ENCODE peak calls at places on chromosome 5, in four cellular contexts. J, Y, M and F are unnamed samples. For H3K4me1 and H3K9me3, the result is how much of the 10 kb centered on the place peaks cover.

GRCh38 chr5:142339781-142340180 is 15.0 kb upstream of the SPRY4 start:
- DNase-seq in Y (no peak), J (no peak), M (no peak), F (no peak)

GRCh38 chr5:154652746-154653417 is 102.3 kb upstream of the LARP1 start:
- DNase-seq in J (no peak), Y (no peak), M (no peak), F (no peak)

GRCh38 chr5:107436276-107436675 is 234.5 kb downstream of the EFNA5 start:
- DNase-seq in J (no peak), M (no peak), Y (no peak), F (no peak)

GRCh38 chr5:119752921-119753886 is 123.8 kb downstream of the FAM170A start:
- DNase-seq in Y (no peak), M (no peak), J (no peak), F (no peak)

GRCh38 chr5:28580616-28581015 is 1542.2 kb upstream of the CDH9 start:
- DNase-seq in M (no peak), J (no peak), Y (no peak), F (no peak)

GRCh38 chr5:80747922-80748321 is 93.1 kb upstream of the DHFR start:
- DNase-seq in J (no peak), M (no peak), Y (no peak), F (no peak)

GRCh38 chr5:142857405-142857804 is 87.2 kb downstream of the ARHGAP26 start:
- DNase-seq in M (no peak), Y (no peak), J (no peak), F (no peak)

GRCh38 chr5:96492654-96493053 is 59.6 kb upstream of the PCSK1 start:
- DNase-seq in J (no peak), M (no peak), Y (no peak), F (no peak)

GRCh38 chr5:107285772-107286171 is 385.0 kb downstream of the EFNA5 start:
- DNase-seq in M (no peak), J (no peak), Y (no peak), F (no peak)

GRCh38 chr5:83721878-83722779 is 1.5 kb upstream of the HAPLN1 start:
- DNase-seq in Y (no peak), M (peak), J (peak), F (peak)

GRCh38 chr5:150208187-150209015 is 18.5 kb downstream of the SLC6A7 start:
- DNase-seq in Y (no peak), M (no peak), J (no peak), F (no peak)

GRCh38 chr5:159610966-159611579 is 280.8 kb upstream of the IL12B start:
- DNase-seq in J (no peak), M (no peak), Y (no peak), F (no peak)

GRCh38 chr5:78586251-78586650 is 62.3 kb downstream of the LHFPL2 start:
- DNase-seq in Y (no peak), J (no peak), M (peak), F (peak)

GRCh38 chr5:127517110-127517479 is 345 bp upstream of the PRRC1 start:
- DNase-seq in M (no peak), Y (no peak), J (no peak), F (no peak)

GRCh38 chr5:160262665-160263064 is 33.4 kb downstream of the FABP6 start:
- DNase-seq in M (no peak), Y (no peak), J (no peak), F (no peak)

GRCh38 chr5:61881821-61882220 is 424.2 kb upstream of the KIF2A start:
- DNase-seq in J (no peak), M (peak), Y (no peak), F (no peak)

DNA sequence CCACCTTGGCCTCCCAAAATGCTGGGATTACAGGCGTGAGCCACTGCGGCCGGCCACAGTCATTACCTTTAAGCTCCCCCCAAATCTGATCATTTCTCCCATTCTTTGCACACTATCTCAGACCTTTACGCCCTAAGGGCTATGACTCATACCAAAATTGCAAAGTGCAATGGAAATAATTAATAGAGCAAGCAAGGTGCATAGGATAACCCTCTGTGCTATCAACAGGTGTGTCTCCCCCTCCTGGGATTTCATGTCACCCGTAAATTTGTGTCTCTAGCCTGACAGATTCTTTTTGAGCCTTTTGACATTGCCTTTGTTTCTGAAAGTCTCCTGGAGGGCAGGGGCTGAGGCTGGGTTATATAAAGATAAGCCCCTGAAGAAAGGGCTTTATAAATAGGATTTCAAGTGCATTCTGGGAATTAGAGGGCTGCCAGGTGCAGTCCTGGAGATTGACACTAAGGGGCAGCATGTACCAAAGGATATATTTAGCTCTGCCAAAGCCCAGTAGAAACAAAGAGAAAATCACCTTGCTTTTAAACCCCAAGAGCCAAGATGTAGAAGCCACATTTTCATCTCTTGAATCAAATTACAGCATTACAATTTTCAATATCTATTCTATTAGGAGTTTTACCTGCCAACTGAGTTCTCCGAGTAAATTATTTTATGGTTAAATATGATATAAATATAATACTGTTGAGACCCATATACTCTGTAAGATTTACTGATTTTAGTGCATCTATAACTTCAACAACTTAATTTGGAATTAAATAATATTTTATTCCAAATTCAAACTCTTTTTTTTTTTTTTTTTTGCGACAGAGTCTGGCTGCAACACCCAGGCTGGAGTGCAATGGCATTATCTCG is 18.2 kb downstream of the S100Z start:
- DNase-seq in Y (no peak), J (no peak), M (peak), F (peak)
- H3K27ac ChIP-seq in Y (no peak), J (no peak), M (no peak), F (no peak)

GRCh38 chr5:170386743-170387142 is 2.4 kb downstream of the KCNMB1 start:
- DNase-seq in J (no peak), Y (no peak), M (no peak), F (no peak)

GRCh38 chr5:170378740-170379139 is 10.4 kb downstream of the KCNMB1 start:
- DNase-seq in J (no peak), M (no peak), Y (no peak), F (no peak)

GRCh38 chr5:170383227-170383626 is 5.9 kb downstream of the KCNMB1 start:
- DNase-seq in J (no peak), M (no peak), Y (no peak), F (no peak)

GRCh38 chr5:170380361-170380951 is 8.7 kb downstream of the KCNMB1 start:
- DNase-seq in Y (no peak), J (no peak), M (no peak), F (no peak)

GRCh38 chr5:170382790-170383189 is 6.4 kb downstream of the KCNMB1 start:
- DNase-seq in J (no peak), M (no peak), Y (no peak), F (no peak)
- H3K4me1 ChIP-seq in J (under half), M (under half), Y (under half), F (under half)

GRCh38 chr5:1224631-1225030 is 550 bp upstream of the SLC6A18 start:
- DNase-seq in J (no peak), M (no peak), Y (no peak), F (no peak)
- H3K9me3 ChIP-seq in J (under half), M (under half), Y (under half), F (under half)

GRCh38 chr5:148730272-148730954 is 76.1 kb upstream of the HTR4 start:
- DNase-seq in J (no peak), Y (no peak), M (no peak), F (no peak)
- H3K27ac ChIP-seq in J (no peak), Y (peak), M (no peak), F (no peak)

GRCh38 chr5:170752257-170753215 is 31.0 kb upstream of the GABRP start:
- DNase-seq in M (no peak), J (no peak), Y (no peak), F (no peak)

GRCh38 chr5:170748986-170749385 is 34.5 kb upstream of the GABRP start:
- DNase-seq in J (no peak), Y (no peak), M (peak), F (no peak)

GRCh38 chr5:170749911-170750431 is 33.6 kb upstream of the GABRP start:
- DNase-seq in Y (no peak), J (no peak), M (no peak), F (no peak)

GRCh38 chr5:170753311-170753710 is 30.2 kb upstream of the GABRP start:
- DNase-seq in Y (no peak), J (no peak), M (no peak), F (no peak)

GRCh38 chr5:170751631-170752030 is 31.9 kb upstream of the GABRP start:
- DNase-seq in Y (no peak), J (no peak), M (no peak), F (no peak)
- H3K4me1 ChIP-seq in Y (under half), J (under half), M (under half), F (under half)

GRCh38 chr5:178162481-178162880 is 8.8 kb upstream of the NHP2 start:
- DNase-seq in Y (no peak), M (no peak), J (no peak), F (no peak)
- H3K9me3 ChIP-seq in Y (under half), M (under half), J (under half), F (under half)